ENCODE peak calls at places on chromosomes 11 and 22, in six cellular contexts. Q is mammary epithelial cell; K is GM23248; U is adrenal gland; X is CD8-positive, alpha-beta memory T cell; T is transverse colon. P is an unnamed sample. For H3K9me3 and H3K4me1, the result is how much of the 10 kb centered on the place peaks cover.

GRCh38 chr11:15918212-15918611 is 438.1 kb downstream of the SOX6 start:
- DNase-seq in T (no peak), K (no peak), U (no peak), X (no peak), Q (no peak), P (no peak)

GRCh38 chr11:112631333-112631732 is 329.9 kb upstream of the NCAM1 start:
- DNase-seq in K (no peak), T (no peak), U (no peak), X (no peak), Q (no peak), P (no peak)

GRCh38 chr11:16773981-16774710 is 35.7 kb downstream of the C11orf58 start:
- DNase-seq in K (no peak), Q (no peak), T (no peak), X (no peak), U (no peak), P (no peak)

GRCh38 chr22:31734512-31734911 is 15.4 kb downstream of the PRR14L start:
- DNase-seq in U (no peak), T (no peak), X (no peak), Q (peak), K (peak), P (no peak)

GRCh38 chr11:78030429-78031325 is 7.6 kb upstream of the KCTD14 start:
- DNase-seq in Q (peak), X (no peak), K (peak), T (peak), U (peak), P (peak)

GRCh38 chr22:47168441-47168840 is 406.0 kb downstream of the TBC1D22A start:
- DNase-seq in X (no peak), Q (no peak), T (peak), U (peak), K (no peak), P (no peak)

GRCh38 chr11:57457643-57458023 is 2.7 kb upstream of the RTN4RL2 start:
- DNase-seq in T (no peak), U (no peak), X (no peak), Q (no peak), K (no peak), P (no peak)

GRCh38 chr22:25745341-25746011 is 3.5 kb downstream of the MYO18B start:
- DNase-seq in Q (peak), K (peak), U (peak), T (no peak), X (no peak), P (no peak)

GRCh38 chr22:17269607-17270261 is 50.5 kb upstream of the ADA2 start:
- DNase-seq in Q (no peak), K (no peak), T (peak), U (no peak), X (no peak), P (peak)

GRCh38 chr22:28547132-28547842 is 132.4 kb downstream of the TTC28 start:
- DNase-seq in K (peak), X (no peak), T (no peak), Q (no peak), U (no peak), P (no peak)

GRCh38 chr22:25564320-25564978 is at the start of gene GRK3:
- DNase-seq in K (peak), X (peak), U (peak), Q (peak), T (peak), P (peak)

GRCh38 chr22:33917744-33918406 is 2.4 kb downstream of the LARGE1 start:
- DNase-seq in Q (no peak), K (peak), X (no peak), U (no peak), T (no peak), P (peak)

GRCh38 chr11:114259551-114259983 is 36.6 kb upstream of the NNMT start:
- DNase-seq in Q (no peak), X (no peak), T (no peak), K (no peak), U (no peak), P (no peak)

GRCh38 chr11:26254378-26254777 is 77.6 kb upstream of the ANO3 start:
- DNase-seq in Q (no peak), K (no peak), X (no peak), T (no peak), U (no peak), P (no peak)

GRCh38 chr11:116782728-116783127 is 5.1 kb downstream of the ZPR1 start:
- DNase-seq in X (no peak), K (peak), T (no peak), Q (peak), U (no peak), P (no peak)

GRCh38 chr22:46849951-46850350 is 87.5 kb downstream of the TBC1D22A start:
- DNase-seq in Q (no peak), K (no peak), X (no peak), T (no peak), U (no peak), P (no peak)

GRCh38 chr22:20972014-20972797 is 5.2 kb downstream of the AIFM3 start:
- DNase-seq in X (no peak), T (no peak), U (no peak), K (peak), Q (no peak), P (no peak)

GRCh38 chr11:119882316-119882715 is 153.3 kb upstream of the NECTIN1 start:
- DNase-seq in X (no peak), T (no peak), K (no peak), U (no peak), Q (no peak), P (no peak)

GRCh38 chr22:43451651-43452050 is 39.8 kb downstream of the MPPED1 start:
- DNase-seq in K (no peak), X (no peak), U (no peak), T (no peak), Q (no peak), P (no peak)
- H3K9me3 ChIP-seq in K (under half), X (under half), U (under half), T (under half), Q (under half), P (under half)

GRCh38 chr11:1112351-1113191 is 37.9 kb downstream of the MUC2 start:
- DNase-seq in X (no peak), K (no peak), U (peak), T (no peak), Q (no peak), P (peak)
- H3K4me1 ChIP-seq in X (under half), K (under half), U (under half), T (under half), Q (under half), P (under half)

GRCh38 chr11:2656859-2657258 is 42.9 kb downstream of the KCNQ1OT1 start:
- DNase-seq in X (no peak), Q (no peak), T (no peak), K (no peak), U (no peak), P (no peak)
- H3K9me3 ChIP-seq in X (under half), Q (under half), T (under half), K (under half), U (under half), P (under half)

DNA sequence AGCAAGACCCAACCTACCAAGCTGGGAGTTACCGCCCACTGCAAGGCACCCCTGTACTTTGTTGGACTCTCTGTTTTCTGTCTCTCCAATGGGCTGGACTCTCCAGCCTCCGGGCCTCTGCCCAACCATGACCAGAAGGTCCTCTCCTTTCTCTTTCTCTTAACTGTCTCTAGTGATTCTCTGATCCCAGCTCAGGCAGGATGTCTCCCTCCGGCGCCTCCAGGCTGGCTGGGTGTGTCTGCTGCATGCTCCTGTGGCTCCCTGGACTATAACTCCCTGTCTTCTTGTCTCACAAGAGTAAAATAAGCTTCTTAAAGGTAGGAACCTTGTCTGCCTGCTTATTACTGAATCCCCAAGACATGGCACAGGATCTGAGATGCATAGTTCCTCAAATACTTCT is 36.3 kb downstream of the TIMP3 start:
- DNase-seq in K (no peak), T (no peak), Q (no peak), U (no peak), X (no peak), P (no peak)
- H3K4me1 ChIP-seq in K (under half), T (under half), Q (under half), U (half or more), X (under half), P (under half)

DNA sequence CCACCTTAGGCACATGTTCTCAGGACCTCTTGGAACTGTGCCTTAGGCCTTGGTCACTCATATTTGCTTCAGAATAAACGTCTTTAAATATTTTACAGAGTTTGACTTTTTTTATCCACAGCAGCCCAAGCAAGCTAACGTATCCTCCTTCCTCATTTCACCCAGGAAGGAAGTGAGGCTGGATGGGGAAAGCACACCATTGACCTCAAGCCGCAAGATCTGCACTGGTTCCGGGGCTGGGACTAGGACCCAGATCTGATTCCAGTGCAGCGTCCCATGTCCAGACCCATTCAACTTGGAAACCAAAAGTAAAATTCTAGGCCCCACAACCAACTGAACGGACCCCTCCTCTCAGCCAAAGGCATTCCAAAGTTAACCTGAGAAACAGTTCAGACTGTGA is 2.4 kb upstream of the LGALS12 start:
- DNase-seq in K (no peak), T (no peak), Q (no peak), X (no peak), U (no peak), P (no peak)
- H3K9me3 ChIP-seq in K (under half), T (under half), Q (under half), X (under half), U (under half), P (under half)

GRCh38 chr22:50310949-50311444 is 3.6 kb upstream of the PLXNB2 start:
- DNase-seq in K (no peak), X (no peak), Q (no peak), U (no peak), T (no peak), P (no peak)
- H3K4me1 ChIP-seq in K (under half), X (under half), Q (under half), U (under half), T (under half), P (under half)

DNA sequence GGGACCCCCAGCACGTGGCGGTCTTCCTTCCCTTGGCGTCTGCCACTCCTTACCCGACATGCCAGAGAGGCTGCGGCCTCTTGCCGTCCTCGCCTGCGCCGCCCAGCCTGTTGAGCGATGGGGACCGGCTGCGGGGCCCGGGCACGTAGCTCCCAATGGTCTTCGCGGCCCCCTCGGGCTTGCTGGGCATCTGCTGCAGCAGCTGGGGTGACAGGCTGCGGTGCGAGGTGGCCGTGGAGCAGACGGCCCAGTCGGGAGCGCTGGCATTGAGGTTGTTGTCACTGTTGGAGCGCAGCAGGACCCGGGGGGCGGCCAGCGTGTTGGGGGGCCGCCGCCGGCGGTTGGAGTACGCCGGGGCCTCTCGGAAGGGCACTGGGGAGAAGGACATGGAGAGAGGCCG is 422.0 kb downstream of the CTTN start:
- DNase-seq in Q (no peak), U (no peak), X (no peak), T (no peak), K (no peak), P (no peak)
- H3K9me3 ChIP-seq in Q (under half), U (under half), X (under half), T (under half), K (under half), P (under half)

GRCh38 chr11:72394456-72394855 is 39.9 kb downstream of the CLPB start:
- DNase-seq in X (no peak), K (no peak), T (no peak), U (no peak), Q (no peak), P (no peak)

GRCh38 chr11:72391638-72392423 is 42.5 kb downstream of the CLPB start:
- DNase-seq in T (no peak), X (no peak), Q (no peak), K (no peak), U (no peak), P (no peak)

GRCh38 chr11:72393303-72393702 is 41.0 kb downstream of the CLPB start:
- DNase-seq in X (no peak), T (no peak), K (no peak), Q (no peak), U (no peak), P (no peak)

DNA sequence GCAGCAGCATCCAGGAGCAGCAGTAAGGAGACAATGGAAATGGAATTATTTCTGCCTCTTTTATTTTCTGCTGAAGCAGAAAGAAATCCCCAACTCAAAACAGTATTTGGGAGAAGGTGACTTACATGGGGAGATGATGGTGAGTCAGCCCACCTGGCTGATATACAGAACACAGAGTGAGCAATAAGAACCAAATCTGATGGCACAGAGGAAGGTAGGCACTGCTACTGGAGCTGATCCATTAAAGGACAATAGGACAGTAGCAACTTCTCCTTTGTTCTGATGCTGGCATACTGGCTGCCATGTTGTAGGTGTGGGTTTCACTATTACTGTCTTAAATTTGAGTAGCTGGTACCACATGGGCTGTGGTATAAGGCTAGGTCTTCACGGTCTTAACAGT is 45.2 kb downstream of the CLPB start:
- DNase-seq in Q (peak), K (no peak), T (no peak), X (no peak), U (no peak), P (no peak)
- H3K4me1 ChIP-seq in Q (under half), K (under half), T (under half), X (under half), U (under half), P (under half)

DNA sequence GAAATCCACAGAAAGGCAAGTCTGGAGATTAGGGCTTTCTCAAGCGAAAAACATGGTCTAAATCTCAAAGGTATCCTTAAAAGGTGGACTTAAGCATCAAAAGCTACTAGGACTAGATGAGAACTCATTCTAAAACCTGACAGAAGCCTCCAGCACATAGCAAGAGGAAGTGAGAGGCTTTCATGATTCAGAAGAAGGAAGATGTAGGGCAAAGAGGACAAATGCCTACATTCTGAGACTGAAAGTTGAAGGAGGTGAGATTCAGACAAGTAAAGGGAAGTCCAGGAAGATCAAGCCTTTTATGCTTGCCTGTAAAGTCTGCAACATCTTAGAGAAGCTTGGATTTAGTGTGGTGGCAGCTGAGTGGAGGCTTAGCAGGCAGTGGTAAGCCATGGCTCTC is 98.9 kb downstream of the PGR start:
- DNase-seq in K (no peak), T (no peak), U (no peak), Q (no peak), X (no peak), P (no peak)
- H3K9me3 ChIP-seq in K (under half), T (under half), U (under half), Q (under half), X (under half), P (under half)

GRCh38 chr22:45731798-45732495 is 60.3 kb downstream of the ATXN10 start:
- DNase-seq in U (no peak), K (peak), X (no peak), Q (peak), T (no peak), P (no peak)

GRCh38 chr22:45738206-45738605 is 66.6 kb downstream of the ATXN10 start:
- DNase-seq in U (no peak), X (no peak), Q (no peak), T (no peak), K (peak), P (no peak)

GRCh38 chr22:45731041-45731797 is 59.6 kb downstream of the ATXN10 start:
- DNase-seq in T (peak), K (peak), U (no peak), Q (peak), X (no peak), P (no peak)

GRCh38 chr22:45740236-45740635 is 68.6 kb downstream of the ATXN10 start:
- DNase-seq in T (no peak), K (peak), U (no peak), Q (no peak), X (no peak), P (no peak)

GRCh38 chr22:45735273-45735672 is 63.6 kb downstream of the ATXN10 start:
- DNase-seq in Q (no peak), U (no peak), X (no peak), K (no peak), T (no peak), P (no peak)
- H3K4me1 ChIP-seq in Q (under half), U (under half), X (under half), K (under half), T (under half), P (under half)

P was measured in mucosa of descending colon.